ENCODE peak calls at places on chromosomes 13 and 19, in five cellular contexts. F is omental fat pad, W is hypothalamus, O is EL, Y is GM12865. Z is an unnamed sample.

GRCh38 chr19:12400618-12401502 is at the start of gene ZNF799:
- DNase-seq in F (peak; percentile 93), W (peak; percentile 97), O (peak; percentile 97), Y (peak; percentile 96), Z (peak; percentile 91)

GRCh38 chr19:19214892-19215291 is 3.1 kb downstream of the NCAN start:
- DNase-seq in F (no peak), W (no peak), O (peak; percentile 21), Y (no peak), Z (peak; percentile 45)

GRCh38 chr19:5131031-5131865 is 162.3 kb downstream of the KDM4B start:
- DNase-seq in F (no peak), W (no peak), O (no peak), Y (peak; percentile 89), Z (no peak)

GRCh38 chr13:20993661-20994440 is 67.5 kb downstream of the LATS2 start:
- DNase-seq in F (no peak), W (no peak), O (peak; percentile 96), Y (no peak), Z (no peak)

GRCh38 chr13:111202149-111202548 is 87.0 kb downstream of the ARHGEF7 start:
- DNase-seq in F (no peak), W (no peak), O (no peak), Y (no peak), Z (no peak)

GRCh38 chr19:12838182-12838890 is at the start of gene MAST1:
- DNase-seq in F (no peak), W (peak; percentile 20), O (peak; percentile 24), Y (peak; percentile 39), Z (peak; percentile 79)

GRCh38 chr13:51829236-51829899 is 15.6 kb downstream of the TMEM272 start:
- DNase-seq in F (no peak), W (no peak), O (no peak), Y (no peak), Z (no peak)

GRCh38 chr19:38047048-38047435 is 140.0 kb downstream of the SIPA1L3 start:
- DNase-seq in F (no peak), W (no peak), O (no peak), Y (peak; percentile 71), Z (no peak)

GRCh38 chr13:53266757-53267156 is 238.1 kb downstream of the OLFM4 start:
- DNase-seq in F (no peak), W (no peak), O (no peak), Y (no peak), Z (no peak)

GRCh38 chr13:28100149-28101121 is at the start of gene FLT3:
- DNase-seq in F (no peak), W (no peak), O (peak; percentile 63), Y (peak; percentile 79), Z (peak; percentile 72)

GRCh38 chr13:98300956-98301641 is 124.0 kb upstream of the RNF113B start:
- DNase-seq in F (no peak), W (no peak), O (peak; percentile 61), Y (no peak), Z (no peak)

GRCh38 chr13:112750570-112750969 is 60.7 kb downstream of the ATP11A start:
- DNase-seq in F (no peak), W (no peak), O (no peak), Y (no peak), Z (no peak)

GRCh38 chr19:42370068-42370520 is 20.0 kb downstream of the CNFN start:
- DNase-seq in F (no peak), W (no peak), O (no peak), Y (no peak), Z (no peak)

GRCh38 chr19:5542665-5543064 is 25.1 kb downstream of the TINCR start:
- DNase-seq in F (no peak), W (no peak), O (no peak), Y (no peak), Z (no peak)

Z was measured in HAP-1.